ENCODE peak calls at places on chromosome 3, in ten cellular contexts. U is endothelial cell, R is HepG2, L is natural killer cell, E is GM06990, N is lower lobe of right lung, P is fibroblast of lung, Z is AG04449, H is ovary, C is H9. J is an unnamed sample.

GRCh38 chr3:95154775-95155174 is 1091.9 kb downstream of the NSUN3 start:
- DNase-seq in U (no peak), R (no peak), L (no peak), E (no peak), N (no peak), P (peak), Z (no peak), H (no peak), C (no peak), J (no peak)

GRCh38 chr3:11716576-11717250 is 73.0 kb upstream of the VGLL4 start:
- DNase-seq in U (no peak), R (no peak), L (no peak), E (no peak), N (no peak), P (peak), Z (no peak), H (no peak), C (no peak), J (no peak)

GRCh38 chr3:9695322-9695721 is 8.3 kb upstream of the CPNE9 start:
- DNase-seq in U (no peak), R (no peak), L (no peak), E (no peak), N (no peak), P (no peak), Z (no peak), H (no peak), C (no peak), J (no peak)

GRCh38 chr3:30347679-30348216 is 258.7 kb upstream of the TGFBR2 start:
- DNase-seq in U (no peak), R (peak), L (no peak), E (no peak), N (no peak), P (peak), Z (peak), H (no peak), C (no peak), J (no peak)

GRCh38 chr3:149628957-149629670 is 28.7 kb downstream of the WWTR1 start:
- DNase-seq in U (no peak), R (no peak), L (no peak), E (no peak), N (no peak), P (peak), Z (no peak), H (no peak), C (no peak), J (no peak)

GRCh38 chr3:185656321-185656840 is 70.3 kb downstream of the SENP2 start:
- DNase-seq in U (no peak), R (no peak), L (no peak), E (no peak), N (no peak), P (peak), Z (peak), H (peak), C (no peak), J (peak)

GRCh38 chr3:157204431-157204830 is 44.5 kb upstream of the CCNL1 start:
- DNase-seq in U (no peak), R (no peak), L (no peak), E (no peak), N (no peak), P (peak), Z (no peak), H (no peak), C (no peak), J (peak)

GRCh38 chr3:128551872-128552271 is 58.9 kb upstream of the GATA2 start:
- DNase-seq in U (no peak), R (no peak), L (no peak), E (no peak), N (no peak), P (no peak), Z (no peak), H (no peak), C (no peak), J (no peak)

GRCh38 chr3:126348308-126348920 is 8.8 kb downstream of the KLF15 start:
- DNase-seq in U (no peak), R (no peak), L (peak), E (no peak), N (peak), P (peak), Z (no peak), H (peak), C (peak), J (no peak)
- TF ChIP-seq CTCF in U (peak), R (peak), L (no peak), E (peak), N (no peak), P (peak), Z (no peak), H (no peak), C (peak), J (no peak)

GRCh38 chr3:126706631-126707030 is 2.6 kb downstream of the CHCHD6 start:
- DNase-seq in U (no peak), R (no peak), L (no peak), E (no peak), N (no peak), P (no peak), Z (peak), H (no peak), C (no peak), J (peak)

GRCh38 chr3:126699011-126699410 is 5.0 kb upstream of the CHCHD6 start:
- DNase-seq in U (no peak), R (no peak), L (no peak), E (no peak), N (no peak), P (no peak), Z (no peak), H (no peak), C (no peak), J (no peak)

GRCh38 chr3:126704494-126705214 is 614 bp downstream of the CHCHD6 start:
- DNase-seq in U (no peak), R (no peak), L (no peak), E (no peak), N (no peak), P (no peak), Z (no peak), H (no peak), C (no peak), J (no peak)

GRCh38 chr3:126703512-126704493 is at the start of gene CHCHD6:
- DNase-seq in U (peak), R (peak), L (peak), E (peak), N (peak), P (peak), Z (peak), H (peak), C (peak), J (peak)
- TF ChIP-seq CTCF in U (no peak), R (peak), L (no peak), E (peak), N (no peak), P (no peak), Z (peak), H (no peak), C (peak), J (peak)

DNA sequence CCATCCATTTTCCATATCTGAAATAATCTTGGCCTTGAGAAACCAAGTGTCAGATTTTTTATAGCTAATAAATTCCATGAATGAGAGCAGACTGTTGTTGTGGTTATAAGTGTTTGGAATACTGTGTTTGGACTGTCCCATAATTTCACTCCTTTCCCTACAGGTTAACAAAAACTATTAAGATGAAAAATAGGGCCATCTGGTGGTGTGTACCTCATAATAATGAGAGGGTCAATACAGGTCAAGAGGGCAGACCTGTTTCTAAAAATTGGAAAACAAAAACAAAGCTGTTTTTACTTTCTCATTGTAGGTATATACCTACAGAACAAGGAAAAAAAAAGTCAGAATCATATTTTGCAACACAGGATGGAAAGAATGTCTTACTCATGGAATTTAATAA is 553.8 kb upstream of the SGO1 start:
- DNase-seq in U (no peak), R (no peak), L (no peak), E (no peak), N (no peak), P (peak), Z (no peak), H (no peak), C (no peak), J (no peak)
- TF ChIP-seq CTCF in U (no peak), R (no peak), L (no peak), E (peak), N (no peak), P (no peak), Z (no peak), H (no peak), C (peak), J (no peak)

DNA sequence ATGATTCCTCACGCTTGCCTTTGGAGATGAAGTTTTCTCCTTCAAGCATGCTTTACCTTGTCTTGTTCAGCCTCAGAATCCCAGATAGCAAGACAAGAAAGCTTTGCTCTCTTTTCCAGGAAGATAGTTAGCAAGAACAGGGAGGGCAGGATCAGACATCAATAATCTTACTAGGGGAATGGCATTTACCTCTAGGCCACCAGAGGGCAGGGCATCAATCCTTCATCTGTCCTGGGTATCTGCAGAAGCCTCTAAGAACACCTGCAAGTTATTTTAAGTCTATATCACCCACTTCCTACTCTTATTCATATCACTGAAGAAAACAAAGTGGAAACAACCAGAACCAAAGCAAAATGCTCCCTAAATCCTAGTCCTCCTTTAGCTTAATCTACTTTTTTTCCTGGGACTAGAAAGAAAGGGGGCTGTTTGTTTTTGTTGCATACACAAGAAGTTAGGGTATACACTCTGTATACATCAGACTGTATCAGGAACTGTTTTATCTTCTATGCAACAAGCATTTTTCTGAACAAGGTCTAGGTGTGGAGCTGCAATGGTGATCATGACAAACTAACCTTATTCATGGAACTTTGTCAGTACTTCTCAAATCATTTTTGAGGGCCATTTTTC is 862.5 kb downstream of the CADM2 start:
- DNase-seq in U (peak), R (peak), L (no peak), E (no peak), N (no peak), P (peak), Z (no peak), H (no peak), C (peak), J (no peak)
- TF ChIP-seq CTCF in U (peak), R (peak), L (no peak), E (peak), N (peak), P (peak), Z (peak), H (no peak), C (peak), J (no peak)

DNA sequence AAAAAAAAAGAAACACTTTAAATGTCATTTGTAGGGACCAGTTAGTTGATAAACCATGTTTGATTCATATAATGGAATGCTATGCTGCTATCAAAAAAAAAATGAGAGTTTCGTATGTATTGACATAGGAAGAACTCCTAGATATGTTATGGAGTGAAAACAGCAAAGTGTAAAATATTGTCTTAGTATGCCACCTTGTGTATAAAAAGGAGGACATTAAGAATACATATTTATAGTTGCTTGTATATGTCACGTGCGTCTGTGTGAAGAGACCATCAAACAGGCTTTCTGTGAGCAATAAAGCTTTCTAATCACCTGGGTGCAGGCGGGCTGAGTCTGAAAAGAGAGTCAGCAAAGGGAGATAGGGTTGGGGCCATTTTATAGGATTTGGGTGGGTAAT is 39.5 kb downstream of the KBTBD8 start:
- DNase-seq in U (no peak), R (no peak), L (no peak), E (no peak), N (no peak), P (peak), Z (no peak), H (no peak), C (no peak), J (no peak)
- TF ChIP-seq CTCF in U (no peak), R (no peak), L (no peak), E (no peak), N (no peak), P (no peak), Z (no peak), H (no peak), C (no peak), J (no peak)

GRCh38 chr3:117059054-117059989 is 349.7 kb downstream of the TUSC7 start:
- DNase-seq in U (no peak), R (peak), L (no peak), E (no peak), N (no peak), P (peak), Z (no peak), H (no peak), C (no peak), J (no peak)
- TF ChIP-seq CTCF in U (peak), R (peak), L (no peak), E (peak), N (peak), P (peak), Z (peak), H (no peak), C (peak), J (peak)

DNA sequence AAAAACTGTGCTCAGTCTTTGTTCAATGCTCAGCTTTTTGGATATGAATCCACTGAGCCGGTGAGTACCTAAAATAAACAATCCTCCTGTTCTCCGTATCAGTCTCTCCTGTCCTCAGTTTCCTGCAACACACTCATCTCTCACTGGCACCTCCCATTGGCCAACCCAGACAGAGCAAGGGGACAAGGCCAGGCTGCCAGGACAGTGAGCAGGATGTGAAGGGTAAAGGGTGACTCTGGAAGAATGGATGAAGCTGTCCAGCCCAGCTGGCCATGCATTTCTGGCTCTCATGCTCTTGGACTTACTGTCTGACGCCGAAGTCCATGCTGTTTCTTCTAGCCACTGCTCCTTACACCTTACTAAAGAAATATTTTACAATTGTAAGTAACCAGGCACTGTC is 16.2 kb upstream of the SSUH2 start:
- DNase-seq in U (no peak), R (no peak), L (no peak), E (no peak), N (no peak), P (peak), Z (no peak), H (no peak), C (no peak), J (no peak)
- TF ChIP-seq CTCF in U (no peak), R (no peak), L (no peak), E (no peak), N (no peak), P (no peak), Z (no peak), H (no peak), C (no peak), J (no peak)

J was measured in AG09319.